ENCODE peak calls at places on chromosomes 3 and 15, in four cellular contexts. S is lower lobe of right lung; C is CD8-positive, alpha-beta T cell; D is IMR-90. R is an unnamed sample.
A peak's percentile ranks its signal among the peaks of the same experiment; 100 is the strongest.

GRCh38 chr3:6041894-6042293 is 819.0 kb upstream of the GRM7 start:
- DNase-seq in D (no peak), S (no peak), C (no peak), R (no peak)

GRCh38 chr15:85520650-85521049 is 140.2 kb downstream of the AKAP13 start:
- DNase-seq in D (no peak), C (no peak), S (no peak), R (no peak)

GRCh38 chr3:16060945-16061344 is 113.5 kb upstream of the GALNT15 start:
- DNase-seq in S (no peak), C (no peak), D (peak; percentile 95), R (peak; percentile 96)

GRCh38 chr3:71849674-71850073 is 64.7 kb upstream of the PROK2 start:
- DNase-seq in D (no peak), C (no peak), S (no peak), R (no peak)

GRCh38 chr3:116423365-116423764 is 21.9 kb downstream of the LSAMP start:
- DNase-seq in D (peak; percentile 15), S (no peak), C (no peak), R (no peak)

GRCh38 chr3:190566043-190566933 is 52.4 kb downstream of the IL1RAP start:
- DNase-seq in D (peak; percentile 100), S (peak; percentile 92), C (no peak), R (peak; percentile 100)

GRCh38 chr15:25242957-25243799 is 195.6 kb downstream of the UBE3A start:
- DNase-seq in D (no peak), S (peak; percentile 29), C (peak; percentile 7), R (no peak)

GRCh38 chr15:80456517-80457497 is 52.6 kb downstream of the ARNT2 start:
- DNase-seq in C (no peak), D (peak; percentile 81), S (no peak), R (no peak)

GRCh38 chr15:83356516-83357399 is 72.3 kb upstream of the BNC1 start:
- DNase-seq in D (no peak), C (no peak), S (no peak), R (no peak)

GRCh38 chr15:39621210-39621609 is 40.3 kb downstream of the THBS1 start:
- DNase-seq in S (no peak), D (no peak), C (no peak), R (no peak)

GRCh38 chr3:146577662-146578061 is 27.5 kb downstream of the PLSCR5 start:
- DNase-seq in C (peak; percentile 18), D (peak; percentile 73), S (no peak), R (peak; percentile 84)

GRCh38 chr3:184361932-184362667 is 590 bp downstream of the POLR2H start:
- DNase-seq in D (peak; percentile 38), C (peak; percentile 33), S (peak; percentile 81), R (peak; percentile 66)

GRCh38 chr15:26842391-26842790 is 24.5 kb upstream of the GABRA5 start:
- DNase-seq in D (no peak), S (no peak), C (no peak), R (no peak)

GRCh38 chr15:89139613-89140499 is 51.6 kb downstream of the ABHD2 start:
- DNase-seq in C (no peak), D (no peak), S (no peak), R (peak; percentile 48)

GRCh38 chr3:54122046-54122801 is at the start of gene CACNA2D3:
- DNase-seq in D (no peak), S (peak; percentile 71), C (no peak), R (no peak)

GRCh38 chr3:149541091-149541491 is 66.6 kb downstream of the TM4SF4 start:
- DNase-seq in S (no peak), C (no peak), D (peak; percentile 71), R (peak; percentile 62)

GRCh38 chr3:133093366-133093765 is 55.2 kb downstream of the TMEM108 start:
- DNase-seq in S (no peak), C (no peak), D (no peak), R (no peak)

GRCh38 chr15:90829942-90830440 is 38.4 kb upstream of the FURIN start:
- DNase-seq in C (no peak), D (no peak), S (peak; percentile 53), R (peak; percentile 19)

GRCh38 chr3:97930018-97930417 is 42.2 kb downstream of the RIOX2 start:
- DNase-seq in C (no peak), D (no peak), S (no peak), R (no peak)

GRCh38 chr3:175270199-175270837 is 411.2 kb downstream of the NAALADL2 start:
- DNase-seq in C (no peak), D (peak; percentile 62), S (no peak), R (no peak)

GRCh38 chr15:27017168-27017809 is 46.3 kb downstream of the GABRG3 start:
- DNase-seq in S (no peak), D (peak; percentile 58), C (no peak), R (peak; percentile 37)